ENCODE peak calls at places on chromosomes 7 and 10, in eight cellular contexts. I is hypothalamus; L is renal cortical epithelial cell; J is activated T-helper 1 cell treated with anti-CD3 and anti-CD28 coated beads, Interleukin-2, amount 50 U/mL, for 16 hours; P is islet precursor cell; O is cardiac muscle cell; M is CD14-positive monocyte; V is stromal cell of bone marrow. U is an unnamed sample.

GRCh38 chr10:73585223-73585784 is 5.8 kb downstream of the USP54 start:
- DNase-seq in I (no peak), L (no peak), J (no peak), P (no peak), O (no peak), M (no peak), V (no peak), U (no peak)

GRCh38 chr7:25988640-25989039 is 163.4 kb upstream of the NFE2L3 start:
- DNase-seq in I (no peak), L (no peak), J (no peak), P (no peak), O (no peak), M (no peak), V (no peak), U (no peak)

GRCh38 chr10:79320785-79321493 is 26.3 kb upstream of the PPIF start:
- DNase-seq in I (no peak), L (peak), J (no peak), P (no peak), O (no peak), M (peak), V (peak), U (no peak)

GRCh38 chr10:44263771-44264170 is 121.1 kb downstream of the CXCL12 start:
- DNase-seq in I (no peak), L (no peak), J (no peak), P (no peak), O (no peak), M (no peak), V (no peak), U (no peak)

GRCh38 chr10:73446926-73447325 is 13.6 kb upstream of the MSS51 start:
- DNase-seq in I (no peak), L (no peak), J (no peak), P (no peak), O (no peak), M (no peak), V (no peak), U (no peak)

GRCh38 chr10:81863771-81864170 is 11.2 kb upstream of the NRG3 start:
- DNase-seq in I (no peak), L (no peak), J (no peak), P (no peak), O (no peak), M (no peak), V (no peak), U (no peak)

GRCh38 chr7:101018271-101019167 is 1.4 kb upstream of the MUC17 start:
- DNase-seq in I (no peak), L (no peak), J (no peak), P (peak), O (no peak), M (no peak), V (no peak), U (no peak)

GRCh38 chr7:44264221-44264956 is 61.0 kb downstream of the CAMK2B start:
- DNase-seq in I (no peak), L (peak), J (no peak), P (no peak), O (no peak), M (no peak), V (no peak), U (no peak)

GRCh38 chr10:4434105-4434504 is 391.9 kb upstream of the AKR1E2 start:
- DNase-seq in I (no peak), L (no peak), J (no peak), P (no peak), O (no peak), M (no peak), V (no peak), U (no peak)

GRCh38 chr7:95509199-95509598 is 23.5 kb downstream of the ASB4 start:
- DNase-seq in I (no peak), L (peak), J (no peak), P (peak), O (peak), M (no peak), V (peak), U (no peak)

GRCh38 chr7:40536406-40536805 is 401.6 kb downstream of the SUGCT start:
- DNase-seq in I (no peak), L (no peak), J (no peak), P (peak), O (peak), M (no peak), V (no peak), U (no peak)

GRCh38 chr10:60384708-60385398 is 4.8 kb downstream of the ANK3 start:
- DNase-seq in I (no peak), L (peak), J (no peak), P (no peak), O (no peak), M (no peak), V (peak), U (no peak)

GRCh38 chr10:117980216-117980615 is 66.5 kb downstream of the RAB11FIP2 start:
- DNase-seq in I (no peak), L (peak), J (no peak), P (no peak), O (no peak), M (no peak), V (peak), U (no peak)

U was measured in upper lobe of right lung.